ENCODE peak calls at places on chromosomes 5 and 9, in ten cellular contexts. O is HepG2, Y is stomach, D is ovary, I is A549, B is SK-N-SH, U is sigmoid colon, T is H1, F is tibial nerve, H is GM12878. R is an unnamed sample.

GRCh38 chr9:306907-307306 is 92.2 kb downstream of the DOCK8 start:
- DNase-seq in O (peak), Y (peak), D (no peak), I (no peak), B (no peak), U (no peak), T (no peak), F (peak), H (no peak), R (no peak)

GRCh38 chr5:167594750-167595149 is 696.7 kb upstream of the WWC1 start:
- DNase-seq in O (no peak), Y (no peak), D (no peak), I (no peak), B (no peak), U (no peak), T (no peak), F (no peak), H (no peak), R (no peak)

GRCh38 chr9:123426406-123426805 is 70.4 kb downstream of the CRB2 start:
- DNase-seq in O (no peak), Y (peak), D (no peak), I (no peak), B (no peak), U (no peak), T (no peak), F (no peak), H (peak), R (peak)

GRCh38 chr9:79572891-79573696 is 1.3 kb downstream of the TLE4 start:
- DNase-seq in O (no peak), Y (peak), D (peak), I (peak), B (peak), U (peak), T (peak), F (no peak), H (no peak), R (peak)

GRCh38 chr9:70165006-70165602 is 93.7 kb upstream of the SMC5 start:
- DNase-seq in O (no peak), Y (no peak), D (no peak), I (no peak), B (no peak), U (no peak), T (no peak), F (no peak), H (no peak), R (no peak)

GRCh38 chr5:55407059-55407684 is 99.4 kb downstream of the MTREX start:
- DNase-seq in O (peak), Y (no peak), D (no peak), I (peak), B (peak), U (no peak), T (no peak), F (peak), H (no peak), R (no peak)

GRCh38 chr5:2863133-2863532 is 111.7 kb upstream of the IRX2 start:
- DNase-seq in O (no peak), Y (no peak), D (no peak), I (no peak), B (no peak), U (no peak), T (no peak), F (no peak), H (no peak), R (no peak)

GRCh38 chr9:129311638-129312037 is 133.6 kb upstream of the IER5L start:
- DNase-seq in O (no peak), Y (no peak), D (no peak), I (no peak), B (no peak), U (peak), T (no peak), F (no peak), H (no peak), R (peak)

GRCh38 chr9:75188756-75189155 is 100.4 kb downstream of the OSTF1 start:
- DNase-seq in O (no peak), Y (no peak), D (no peak), I (no peak), B (no peak), U (no peak), T (no peak), F (no peak), H (no peak), R (no peak)

GRCh38 chr5:172452398-172453205 is 1.7 kb downstream of the SH3PXD2B start:
- DNase-seq in O (no peak), Y (peak), D (no peak), I (no peak), B (peak), U (peak), T (no peak), F (peak), H (no peak), R (no peak)

GRCh38 chr5:3597002-3597726 is 1.5 kb downstream of the IRX1 start:
- DNase-seq in O (no peak), Y (no peak), D (no peak), I (no peak), B (no peak), U (no peak), T (peak), F (no peak), H (no peak), R (no peak)

GRCh38 chr5:103208460-103208859 is 50.1 kb upstream of the MACIR start:
- DNase-seq in O (no peak), Y (no peak), D (no peak), I (no peak), B (no peak), U (no peak), T (no peak), F (no peak), H (no peak), R (no peak)

GRCh38 chr9:110746211-110746930 is 77.8 kb downstream of the MUSK start:
- DNase-seq in O (no peak), Y (no peak), D (no peak), I (no peak), B (no peak), U (no peak), T (no peak), F (no peak), H (no peak), R (no peak)

GRCh38 chr5:124922255-124922975 is 176.0 kb upstream of the ZNF608 start:
- DNase-seq in O (no peak), Y (no peak), D (no peak), I (no peak), B (no peak), U (no peak), T (no peak), F (no peak), H (no peak), R (no peak)

GRCh38 chr5:16727937-16728336 is 111.1 kb upstream of the RETREG1 start:
- DNase-seq in O (no peak), Y (peak), D (no peak), I (no peak), B (no peak), U (peak), T (no peak), F (peak), H (no peak), R (no peak)

GRCh38 chr9:127876764-127877562 is 512 bp downstream of the AK1 start:
- DNase-seq in O (no peak), Y (no peak), D (no peak), I (no peak), B (peak), U (peak), T (peak), F (no peak), H (no peak), R (no peak)

GRCh38 chr9:36158917-36159316 is 10.3 kb upstream of the CCIN start:
- DNase-seq in O (no peak), Y (no peak), D (no peak), I (no peak), B (no peak), U (no peak), T (no peak), F (no peak), H (no peak), R (no peak)

GRCh38 chr5:72468606-72469005 is 38.6 kb downstream of the ZNF366 start:
- DNase-seq in O (no peak), Y (no peak), D (no peak), I (no peak), B (no peak), U (no peak), T (no peak), F (no peak), H (no peak), R (no peak)

GRCh38 chr9:125784286-125785049 is 37.3 kb downstream of the PBX3 start:
- DNase-seq in O (no peak), Y (no peak), D (no peak), I (no peak), B (no peak), U (no peak), T (no peak), F (no peak), H (no peak), R (no peak)

GRCh38 chr9:85740821-85741111 is 988 bp downstream of the AGTPBP1 start:
- DNase-seq in O (peak), Y (no peak), D (no peak), I (no peak), B (peak), U (no peak), T (no peak), F (no peak), H (no peak), R (no peak)

GRCh38 chr5:177452688-177453638 is 6.3 kb downstream of the PRR7 start:
- DNase-seq in O (no peak), Y (no peak), D (no peak), I (no peak), B (peak), U (no peak), T (no peak), F (no peak), H (no peak), R (no peak)

GRCh38 chr9:97938081-97938644 is at the start of gene HEMGN:
- DNase-seq in O (no peak), Y (no peak), D (no peak), I (no peak), B (no peak), U (no peak), T (no peak), F (no peak), H (peak), R (no peak)

GRCh38 chr5:43572357-43572756 is 15.5 kb upstream of the PAIP1 start:
- DNase-seq in O (no peak), Y (no peak), D (no peak), I (no peak), B (no peak), U (no peak), T (no peak), F (no peak), H (no peak), R (no peak)

GRCh38 chr5:158522001-158522400 is 577.7 kb downstream of the EBF1 start:
- DNase-seq in O (no peak), Y (no peak), D (no peak), I (no peak), B (no peak), U (no peak), T (no peak), F (no peak), H (no peak), R (no peak)

GRCh38 chr9:18386091-18386490 is 87.9 kb upstream of the ADAMTSL1 start:
- DNase-seq in O (no peak), Y (no peak), D (no peak), I (no peak), B (no peak), U (no peak), T (no peak), F (no peak), H (no peak), R (no peak)

GRCh38 chr9:22808876-22809275 is 362.3 kb downstream of the DMRTA1 start:
- DNase-seq in O (no peak), Y (no peak), D (no peak), I (no peak), B (no peak), U (no peak), T (no peak), F (no peak), H (no peak), R (no peak)

GRCh38 chr5:3027185-3027865 is 275.8 kb upstream of the IRX2 start:
- DNase-seq in O (no peak), Y (no peak), D (no peak), I (no peak), B (no peak), U (no peak), T (no peak), F (no peak), H (no peak), R (peak)

GRCh38 chr9:16626577-16627130 is 243.8 kb downstream of the BNC2 start:
- DNase-seq in O (no peak), Y (no peak), D (peak), I (peak), B (no peak), U (peak), T (no peak), F (no peak), H (no peak), R (no peak)

GRCh38 chr5:68087866-68088265 is 127.7 kb upstream of the PIK3R1 start:
- DNase-seq in O (no peak), Y (peak), D (peak), I (no peak), B (no peak), U (no peak), T (no peak), F (no peak), H (no peak), R (no peak)
- TF ChIP-seq EP300 in O (no peak), Y (no peak), D (no peak), I (no peak), B (no peak), U (no peak), T (no peak), F (no peak), H (no peak), R (no peak)

GRCh38 chr9:134381671-134382505 is 55.6 kb downstream of the RXRA start:
- DNase-seq in O (peak), Y (no peak), D (no peak), I (no peak), B (peak), U (no peak), T (no peak), F (no peak), H (no peak), R (no peak)
- TF ChIP-seq EP300 in O (no peak), Y (no peak), D (no peak), I (no peak), B (no peak), U (no peak), T (no peak), F (no peak), H (no peak), R (no peak)

GRCh38 chr5:138037907-138038633 is 5.2 kb upstream of the FAM13B start:
- DNase-seq in O (no peak), Y (no peak), D (no peak), I (no peak), B (no peak), U (no peak), T (no peak), F (no peak), H (no peak), R (no peak)
- TF ChIP-seq EP300 in O (no peak), Y (no peak), D (no peak), I (no peak), B (no peak), U (no peak), T (no peak), F (no peak), H (no peak), R (no peak)

GRCh38 chr9:114002271-114002985 is 75.7 kb downstream of the AMBP start:
- DNase-seq in O (no peak), Y (peak), D (no peak), I (no peak), B (no peak), U (peak), T (peak), F (peak), H (no peak), R (peak)

GRCh38 chr9:114003756-114004155 is 74.3 kb downstream of the AMBP start:
- DNase-seq in O (no peak), Y (peak), D (no peak), I (no peak), B (no peak), U (no peak), T (no peak), F (peak), H (no peak), R (no peak)

GRCh38 chr9:114002986-114003740 is 74.9 kb downstream of the AMBP start:
- DNase-seq in O (no peak), Y (peak), D (no peak), I (no peak), B (no peak), U (peak), T (peak), F (peak), H (no peak), R (peak)

GRCh38 chr9:114005371-114006154 is 72.5 kb downstream of the AMBP start:
- DNase-seq in O (no peak), Y (peak), D (no peak), I (no peak), B (no peak), U (peak), T (peak), F (peak), H (no peak), R (peak)

GRCh38 chr9:114004221-114004716 is 73.8 kb downstream of the AMBP start:
- DNase-seq in O (no peak), Y (peak), D (no peak), I (no peak), B (no peak), U (peak), T (peak), F (peak), H (no peak), R (peak)
- TF ChIP-seq EP300 in O (no peak), Y (no peak), D (no peak), I (no peak), B (no peak), U (no peak), T (no peak), F (no peak), H (no peak), R (no peak)

DNA sequence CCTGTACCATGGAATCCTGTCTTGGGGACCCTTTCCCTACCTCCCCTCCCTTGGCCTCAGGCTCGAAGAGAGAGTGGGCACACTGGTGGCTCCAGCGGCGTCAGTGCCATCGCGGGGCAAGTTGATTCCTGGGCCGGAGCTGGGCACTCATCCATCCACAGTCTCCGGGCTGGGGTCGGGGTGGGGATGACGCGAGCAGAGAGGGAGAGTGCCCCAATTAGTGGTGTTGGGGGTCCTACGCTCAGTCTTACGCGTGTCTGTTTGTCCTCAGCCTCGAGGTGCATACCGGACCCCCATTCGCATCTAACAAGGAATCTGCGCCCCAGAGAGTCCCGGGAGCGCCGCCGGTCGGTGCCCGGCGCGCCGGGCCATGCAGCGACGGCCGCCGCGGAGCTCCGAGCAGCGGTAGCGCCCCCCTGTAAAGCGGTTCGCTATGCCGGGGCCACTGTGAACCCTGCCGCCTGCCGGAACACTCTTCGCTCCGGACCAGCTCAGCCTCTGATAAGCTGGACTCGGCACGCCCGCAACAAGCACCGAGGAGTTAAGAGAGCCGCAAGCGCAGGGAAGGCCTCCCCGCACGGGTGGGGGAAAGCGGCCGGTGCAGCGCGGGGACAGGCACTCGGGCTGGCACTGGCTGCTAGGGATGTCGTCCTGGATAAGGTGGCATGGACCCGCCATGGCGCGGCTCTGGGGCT is 724 bp downstream of the NTRK2 start:
- DNase-seq in O (no peak), Y (no peak), D (peak), I (no peak), B (peak), U (no peak), T (peak), F (no peak), H (no peak), R (peak)
- TF ChIP-seq EP300 in O (no peak), Y (no peak), D (no peak), I (no peak), B (no peak), U (no peak), T (no peak), F (no peak), H (no peak), R (no peak)

GRCh38 chr5:60492958-60493357 is 207.0 kb downstream of the DEPDC1B start:
- DNase-seq in O (peak), Y (no peak), D (no peak), I (peak), B (no peak), U (no peak), T (no peak), F (no peak), H (no peak), R (no peak)
- TF ChIP-seq EP300 in O (no peak), Y (no peak), D (no peak), I (peak), B (no peak), U (no peak), T (no peak), F (no peak), H (no peak), R (no peak)

R was measured in suprapubic skin.